ENCODE peak calls at places on chromosomes 7 and 10, in six cellular contexts. Q is fibroblast of pulmonary artery; C is stimulated activated CD4-positive, alpha-beta T cell treated with anti-CD3 and anti-CD28 coated beads, Interleukin-2, amount 100 ng/mL, for 48 hours; S is effector CD8-positive, alpha-beta T cell; Y is cardiac muscle cell; W is fibroblast of the aortic adventitia. U is an unnamed sample.

GRCh38 chr10:67268146-67268545 is 342.3 kb downstream of the LRRTM3 start:
- DNase-seq in Y (no peak), Q (no peak), W (no peak), C (no peak), S (no peak), U (no peak)

GRCh38 chr10:17713758-17714157 is 38.2 kb upstream of the TMEM236 start:
- DNase-seq in S (no peak), W (no peak), Q (no peak), Y (no peak), C (no peak), U (no peak)

GRCh38 chr7:123367508-123368122 is 166.8 kb downstream of the IQUB start:
- DNase-seq in W (peak), S (no peak), C (no peak), Y (peak), Q (peak), U (peak)

GRCh38 chr7:34361663-34362250 is 296.3 kb upstream of the NPSR1 start:
- DNase-seq in Q (no peak), W (no peak), S (no peak), C (no peak), Y (no peak), U (no peak)

GRCh38 chr10:123145542-123146012 is 2.4 kb upstream of the HMX2 start:
- DNase-seq in C (no peak), Y (no peak), Q (no peak), S (no peak), W (no peak), U (no peak)

GRCh38 chr10:35950221-35950620 is 308.1 kb upstream of the FZD8 start:
- DNase-seq in Q (no peak), S (no peak), Y (no peak), W (no peak), C (no peak), U (no peak)

GRCh38 chr7:98312201-98312600 is 30.7 kb downstream of the BRI3 start:
- DNase-seq in W (no peak), S (no peak), Y (no peak), Q (no peak), C (no peak), U (no peak)

GRCh38 chr10:79044036-79044664 is 24.6 kb upstream of the ZMIZ1 start:
- DNase-seq in Q (no peak), C (no peak), S (no peak), W (no peak), Y (no peak), U (no peak)

GRCh38 chr7:28729685-28730084 is 228.4 kb downstream of the TRIL start:
- DNase-seq in Y (no peak), C (no peak), Q (peak), S (no peak), W (no peak), U (no peak)

GRCh38 chr7:131895541-131896173 is 339.2 kb upstream of the PODXL start:
- DNase-seq in W (peak), S (no peak), Y (no peak), Q (peak), C (no peak), U (no peak)

GRCh38 chr7:1931248-1931950 is 261.3 kb downstream of the ELFN1 start:
- DNase-seq in Y (no peak), W (peak), Q (peak), S (no peak), C (no peak), U (no peak)

GRCh38 chr10:4670737-4671136 is 155.3 kb upstream of the AKR1E2 start:
- DNase-seq in C (no peak), Y (no peak), Q (peak), W (peak), S (no peak), U (no peak)

GRCh38 chr7:6258440-6259182 is 13.8 kb downstream of the CYTH3 start:
- DNase-seq in W (peak), Q (peak), Y (no peak), S (no peak), C (no peak), U (no peak)

GRCh38 chr7:34208878-34209621 is 303.7 kb downstream of the BMPER start:
- DNase-seq in S (no peak), Q (peak), C (no peak), W (peak), Y (no peak), U (no peak)

GRCh38 chr10:127556911-127557310 is 7.8 kb downstream of the NPS start:
- DNase-seq in W (no peak), C (no peak), S (no peak), Q (no peak), Y (peak), U (no peak)

GRCh38 chr10:63197304-63198092 is 64.4 kb downstream of the NRBF2 start:
- DNase-seq in Q (peak), Y (no peak), C (no peak), W (peak), S (no peak), U (no peak)

GRCh38 chr10:47379445-47379785 is 4.7 kb downstream of the ZNF488 start:
- DNase-seq in C (no peak), Q (no peak), W (no peak), Y (no peak), S (no peak), U (no peak)

GRCh38 chr7:101538596-101539459 is 90.3 kb downstream of the MYL10 start:
- DNase-seq in Q (peak), Y (peak), W (peak), S (peak), C (peak), U (peak)

GRCh38 chr10:126242352-126243260 is 145.7 kb downstream of the ADAM12 start:
- DNase-seq in Y (no peak), S (no peak), C (no peak), Q (peak), W (peak), U (no peak)

GRCh38 chr10:77737608-77738007 is 100.0 kb upstream of the KCNMA1 start:
- DNase-seq in W (peak), S (no peak), C (no peak), Q (peak), Y (no peak), U (no peak)

GRCh38 chr10:129365767-129366400 is 101.2 kb upstream of the MGMT start:
- DNase-seq in C (peak), W (no peak), Q (no peak), Y (no peak), S (no peak), U (no peak)

GRCh38 chr7:539731-540411 is 20.2 kb upstream of the PDGFA start:
- DNase-seq in C (no peak), W (peak), Y (no peak), S (no peak), Q (peak), U (no peak)

GRCh38 chr7:107969856-107970255 is 33.1 kb downstream of the LAMB1 start:
- DNase-seq in S (no peak), Q (peak), C (no peak), Y (no peak), W (no peak), U (no peak)

GRCh38 chr10:13871698-13872280 is 285.0 kb downstream of the PRPF18 start:
- DNase-seq in Y (no peak), W (no peak), Q (no peak), C (no peak), S (no peak), U (no peak)

GRCh38 chr7:102072636-102073209 is 213.9 kb upstream of the SH2B2 start:
- DNase-seq in Y (no peak), Q (peak), W (peak), S (no peak), C (no peak), U (no peak)

GRCh38 chr10:34859170-34859569 is 44.1 kb upstream of the PARD3 start:
- DNase-seq in W (no peak), Q (peak), C (no peak), Y (no peak), S (no peak), U (no peak)

GRCh38 chr10:118903691-118904090 is 125.8 kb upstream of the NANOS1 start:
- DNase-seq in W (no peak), Q (no peak), C (no peak), Y (no peak), S (no peak), U (no peak)